ENCODE peak calls at places on chromosomes 4 and X, in eight cellular contexts. S is breast epithelium, B is uterus, W is Peyer's patch, P is hepatocyte, A is body of pancreas, Q is GM23338, Z is Caco-2. I is an unnamed sample. For H3K4me1 and H3K36me3, the result is how much of the 10 kb centered on the place peaks cover.

GRCh38 chr4:132527817-132528216 is 621.3 kb upstream of the PCDH10 start:
- DNase-seq in B (no peak), Q (no peak), S (no peak), W (no peak), P (no peak), A (no peak), Z (no peak), I (no peak)

GRCh38 chrX:44898411-44899221 is 25.6 kb downstream of the KDM6A start:
- DNase-seq in A (peak), B (no peak), W (no peak), P (no peak), Z (no peak), Q (no peak), S (no peak), I (no peak)

GRCh38 chr4:94304365-94304971 is 38.2 kb downstream of the HPGDS start:
- DNase-seq in P (peak), W (peak), Z (no peak), A (no peak), B (no peak), S (no peak), Q (peak), I (no peak)

GRCh38 chr4:110681381-110681780 is 58.5 kb upstream of the PITX2 start:
- DNase-seq in Z (no peak), A (no peak), S (no peak), Q (no peak), W (no peak), P (peak), B (no peak), I (no peak)

GRCh38 chr4:187396106-187396505 is 599.5 kb upstream of the ZFP42 start:
- DNase-seq in Z (no peak), B (no peak), S (no peak), Q (peak), P (no peak), A (no peak), W (no peak), I (no peak)

GRCh38 chr4:105059337-105059736 is 87.3 kb upstream of the TET2 start:
- DNase-seq in W (no peak), B (no peak), A (no peak), Q (no peak), S (no peak), Z (no peak), P (no peak), I (no peak)

GRCh38 chr4:26985836-26986235 is 125.2 kb downstream of the STIM2 start:
- DNase-seq in A (no peak), P (no peak), Z (no peak), W (peak), B (no peak), Q (no peak), S (no peak), I (no peak)

GRCh38 chr4:113504422-113504821 is 257.1 kb downstream of the CAMK2D start:
- DNase-seq in Z (no peak), A (no peak), W (no peak), S (no peak), P (no peak), Q (no peak), B (no peak), I (no peak)

GRCh38 chr4:163767993-163768392 is 273.5 kb downstream of the TMA16 start:
- DNase-seq in Q (no peak), P (no peak), B (no peak), A (no peak), Z (no peak), W (no peak), S (no peak), I (no peak)

GRCh38 chr4:4377683-4378082 is 9.2 kb upstream of the NSG1 start:
- DNase-seq in A (no peak), B (no peak), P (no peak), S (no peak), W (no peak), Z (no peak), Q (no peak), I (peak)

GRCh38 chrX:63350551-63350950 is 581 bp downstream of the SPIN4 start:
- DNase-seq in B (peak), Q (peak), P (peak), Z (peak), A (peak), W (peak), S (no peak), I (no peak)

GRCh38 chr4:20456416-20456815 is 204.7 kb downstream of the SLIT2 start:
- DNase-seq in Z (no peak), S (no peak), B (no peak), Q (peak), P (no peak), A (no peak), W (no peak), I (no peak)

GRCh38 chrX:34654939-34655338 is 2.1 kb downstream of the TMEM47 start:
- DNase-seq in B (no peak), W (no peak), A (no peak), Q (peak), P (no peak), S (no peak), Z (no peak), I (no peak)

GRCh38 chr4:149790172-149790907 is 25.3 kb downstream of the IQCM start:
- DNase-seq in A (no peak), W (no peak), S (no peak), Z (no peak), Q (no peak), P (no peak), B (no peak), I (no peak)

GRCh38 chr4:126705271-126705670 is 927.5 kb upstream of the INTU start:
- DNase-seq in Q (no peak), W (no peak), P (no peak), Z (no peak), B (no peak), A (no peak), S (no peak), I (no peak)

GRCh38 chr4:22688236-22688635 is 4.5 kb upstream of the GBA3 start:
- DNase-seq in Z (no peak), P (no peak), S (no peak), Q (no peak), W (no peak), B (no peak), A (no peak), I (no peak)

GRCh38 chr4:123250843-123251242 is 145.8 kb upstream of the SPRY1 start:
- DNase-seq in Q (no peak), Z (no peak), W (no peak), P (peak), A (peak), B (peak), S (no peak), I (peak)

GRCh38 chr4:176441594-176441993 is 121.8 kb downstream of the SPCS3 start:
- DNase-seq in B (no peak), Q (no peak), W (no peak), P (no peak), S (no peak), A (no peak), Z (no peak), I (no peak)

GRCh38 chr4:71541541-71541940 is 202.7 kb downstream of the SLC4A4 start:
- DNase-seq in A (no peak), Z (no peak), Q (no peak), S (no peak), W (no peak), P (no peak), B (no peak), I (no peak)

GRCh38 chrX:39308126-39308525 is 506.9 kb downstream of the MID1IP1 start:
- DNase-seq in W (no peak), S (no peak), Q (no peak), B (no peak), P (no peak), A (no peak), Z (no peak), I (no peak)

GRCh38 chrX:149060921-149061320 is 444.2 kb downstream of the IDS start:
- DNase-seq in Z (no peak), Q (no peak), B (no peak), W (no peak), P (no peak), A (no peak), S (no peak), I (no peak)

GRCh38 chr4:11954093-11954492 is 525.4 kb upstream of the HS3ST1 start:
- DNase-seq in A (no peak), S (no peak), W (peak), Q (peak), P (peak), Z (no peak), B (no peak), I (no peak)

GRCh38 chr4:83013931-83014330 is 3.3 kb upstream of the LIN54 start:
- DNase-seq in Z (no peak), S (no peak), B (no peak), W (no peak), P (no peak), Q (no peak), A (no peak), I (no peak)

GRCh38 chrX:120672389-120672788 is 42.5 kb upstream of the C1GALT1C1 start:
- DNase-seq in A (no peak), P (peak), W (no peak), Z (no peak), B (peak), S (no peak), Q (no peak), I (peak)

GRCh38 chrX:153921511-153922285 is 4.4 kb downstream of the ARHGAP4 start:
- DNase-seq in Z (no peak), W (no peak), S (no peak), Q (no peak), B (no peak), A (no peak), P (no peak), I (no peak)

GRCh38 chr4:39354178-39354503 is 12.0 kb downstream of the RFC1 start:
- DNase-seq in S (no peak), Z (no peak), A (no peak), P (peak), Q (no peak), W (no peak), B (no peak), I (no peak)

GRCh38 chr4:110867981-110868380 is 245.1 kb upstream of the PITX2 start:
- DNase-seq in A (no peak), P (no peak), S (no peak), Q (no peak), Z (no peak), W (no peak), B (no peak), I (no peak)

GRCh38 chrX:83759872-83760271 is 101.1 kb upstream of the CYLC1 start:
- DNase-seq in Z (no peak), W (no peak), Q (peak), P (peak), B (no peak), S (no peak), A (no peak), I (no peak)

GRCh38 chrX:31178064-31178768 is 106.4 kb upstream of the FTHL17 start:
- DNase-seq in P (no peak), Z (no peak), Q (no peak), W (no peak), S (no peak), A (no peak), B (no peak), I (no peak)

GRCh38 chr4:176492648-176493302 is 173.0 kb downstream of the SPCS3 start:
- DNase-seq in W (no peak), Q (no peak), S (no peak), P (no peak), B (no peak), A (no peak), Z (no peak), I (no peak)

GRCh38 chr4:122652379-122652778 is 31.5 kb upstream of the IL21 start:
- DNase-seq in Z (no peak), S (no peak), P (peak), Q (peak), A (peak), W (peak), B (peak), I (no peak)

GRCh38 chr4:13920901-13921300 is 293.4 kb upstream of the BOD1L1 start:
- DNase-seq in W (peak), Z (peak), P (peak), A (no peak), S (no peak), B (peak), Q (peak), I (no peak)

GRCh38 chr4:145881991-145882390 is 56.6 kb downstream of the ZNF827 start:
- DNase-seq in Q (no peak), A (peak), Z (no peak), W (peak), S (peak), B (no peak), P (peak), I (no peak)

GRCh38 chr4:56424697-56425514 is 10.5 kb downstream of the PPAT start:
- DNase-seq in S (no peak), Q (peak), B (peak), W (peak), P (peak), Z (no peak), A (peak), I (no peak)

GRCh38 chr4:8907596-8908205 is 36.1 kb upstream of the HMX1 start:
- DNase-seq in A (peak), W (peak), Q (no peak), S (peak), B (no peak), P (no peak), Z (peak), I (no peak)

GRCh38 chrX:135596495-135596894 is 76.0 kb downstream of the INTS6L start:
- DNase-seq in P (peak), Z (peak), W (peak), S (no peak), Q (peak), A (peak), B (no peak), I (peak)

GRCh38 chr4:8818063-8818881 is 53.4 kb downstream of the HMX1 start:
- DNase-seq in B (no peak), Z (peak), A (peak), S (peak), P (no peak), Q (no peak), W (peak), I (no peak)

DNA sequence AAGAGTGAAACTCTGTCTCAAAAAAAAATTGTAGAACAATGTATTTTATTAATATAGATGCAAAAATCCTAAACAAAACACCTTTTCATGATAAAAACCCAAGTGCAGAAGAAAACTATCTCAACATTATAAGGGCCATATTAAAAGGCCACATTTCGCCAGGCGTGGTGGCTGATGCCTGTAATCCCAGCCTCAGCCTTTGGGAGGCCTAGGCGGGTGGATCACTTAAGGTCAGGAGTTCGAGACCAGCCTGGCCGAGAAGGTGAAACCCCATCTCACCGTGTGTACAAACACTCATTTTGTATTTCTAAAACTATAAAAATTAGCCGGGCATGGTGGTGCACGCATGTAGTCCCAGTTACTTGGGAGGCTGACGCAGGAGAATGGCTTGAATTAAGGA is 9.9 kb upstream of the FAM193A start:
- DNase-seq in P (no peak), S (no peak), W (no peak), Q (peak), B (no peak), Z (no peak), A (no peak), I (no peak)
- TF ChIP-seq CTCF in P (no peak), S (no peak), W (no peak), Q (no peak), B (no peak), Z (no peak), A (no peak), I (no peak)

GRCh38 chr4:37430718-37431416 is 186.3 kb downstream of the NWD2 start:
- DNase-seq in A (no peak), W (no peak), S (no peak), P (no peak), Q (no peak), B (no peak), Z (no peak), I (no peak)

GRCh38 chr4:37425857-37426256 is 181.3 kb downstream of the NWD2 start:
- DNase-seq in S (no peak), Z (no peak), P (no peak), B (no peak), Q (no peak), W (no peak), A (no peak), I (no peak)

GRCh38 chr4:37431417-37431743 is 186.8 kb downstream of the NWD2 start:
- DNase-seq in P (peak), S (no peak), W (no peak), Q (no peak), Z (no peak), A (no peak), B (no peak), I (no peak)

GRCh38 chr4:37427193-37427592 is 182.7 kb downstream of the NWD2 start:
- DNase-seq in W (no peak), P (no peak), B (no peak), Z (no peak), S (no peak), A (no peak), Q (no peak), I (no peak)

DNA sequence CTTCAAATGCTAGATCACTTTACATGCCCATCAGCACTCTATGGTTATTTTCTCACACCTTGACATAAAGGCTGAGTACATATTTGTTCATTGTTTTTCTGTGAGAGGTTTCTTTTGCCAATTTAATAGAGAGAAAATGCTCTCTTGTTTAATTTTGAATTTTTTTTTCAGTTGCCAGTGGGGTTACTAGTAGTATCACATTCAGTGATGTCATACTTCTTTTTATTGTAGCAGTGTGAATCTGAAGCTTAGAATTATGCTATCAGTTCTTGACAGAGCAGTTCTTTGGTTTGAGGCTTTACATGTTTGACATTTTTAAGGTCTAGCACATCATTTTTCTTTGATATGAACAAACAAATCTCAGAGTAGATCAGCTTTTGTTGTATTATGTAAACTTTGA is 185.4 kb downstream of the NWD2 start:
- DNase-seq in A (no peak), Q (no peak), B (no peak), S (no peak), Z (no peak), P (no peak), W (no peak), I (no peak)
- H3K4me1 ChIP-seq in A (half or more), Q (under half), B (under half), S (under half), Z (under half), P (under half), W (under half), I (under half)

GRCh38 chr4:143199503-143199902 is 14.8 kb downstream of the USP38 start:
- DNase-seq in Z (no peak), S (no peak), W (no peak), B (no peak), P (no peak), Q (no peak), A (no peak), I (no peak)
- H3K36me3 ChIP-seq in Z (under half), S (under half), W (under half), B (under half), P (under half), Q (under half), A (under half), I (half or more)

DNA sequence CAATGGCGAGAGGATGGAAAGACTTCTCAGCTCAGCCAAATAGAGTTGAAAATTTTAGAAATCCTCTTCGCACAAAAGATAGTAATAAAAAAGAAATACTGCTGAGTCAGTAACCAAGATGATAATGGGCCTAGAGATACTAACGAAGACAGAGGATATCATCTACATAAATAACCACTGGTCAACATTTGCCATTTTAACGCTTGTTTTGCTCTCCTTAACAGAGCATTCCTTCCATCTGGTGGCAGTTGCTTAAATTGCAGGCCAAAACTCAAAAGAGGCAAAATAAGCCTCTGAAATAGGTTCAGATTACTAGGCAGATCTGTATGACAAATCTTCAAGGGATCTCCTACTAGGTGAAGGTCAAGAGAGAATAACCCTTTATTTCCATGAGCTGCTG is 51.7 kb upstream of the MCF2 start:
- DNase-seq in Q (peak), Z (no peak), A (no peak), B (no peak), P (peak), W (no peak), S (no peak), I (no peak)
- TF ChIP-seq CTCF in Q (peak), Z (peak), A (peak), B (peak), P (peak), W (no peak), S (no peak), I (peak)

GRCh38 chr4:140943887-140944515 is 187.8 kb upstream of the TBC1D9 start:
- DNase-seq in B (no peak), A (no peak), S (no peak), Q (no peak), P (no peak), Z (no peak), W (no peak), I (no peak)

GRCh38 chr4:140947507-140947906 is 185.8 kb downstream of the RNF150 start:
- DNase-seq in Q (no peak), S (peak), A (peak), P (no peak), W (no peak), B (no peak), Z (no peak), I (no peak)

GRCh38 chr4:140944539-140944938 is 188.4 kb upstream of the TBC1D9 start:
- DNase-seq in W (no peak), B (no peak), Z (no peak), A (no peak), P (no peak), Q (no peak), S (no peak), I (no peak)

GRCh38 chr4:140940589-140940988 is 184.4 kb upstream of the TBC1D9 start:
- DNase-seq in Z (no peak), B (no peak), A (no peak), W (no peak), S (no peak), Q (no peak), P (no peak), I (no peak)

DNA sequence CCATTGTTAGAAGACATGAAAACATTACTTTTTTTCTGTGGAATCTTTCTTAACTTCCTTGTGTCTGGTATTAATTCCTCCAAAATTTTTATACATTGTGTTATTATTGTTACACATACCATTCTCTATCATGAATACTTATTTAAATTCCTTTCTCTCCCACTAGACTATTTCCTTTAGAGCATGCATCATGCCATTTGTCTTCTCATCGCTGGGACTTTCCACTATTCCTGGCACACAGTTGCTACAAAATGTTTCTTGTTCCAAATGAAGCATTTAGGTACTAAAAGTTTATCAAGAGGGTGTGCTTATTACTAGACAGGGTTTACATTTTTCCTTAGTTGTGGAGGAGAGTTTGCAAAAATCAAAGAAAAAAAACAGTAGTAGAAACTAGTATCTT is 187.3 kb upstream of the TBC1D9 start:
- DNase-seq in A (no peak), S (no peak), Z (no peak), Q (no peak), P (no peak), B (no peak), W (no peak), I (no peak)
- H3K4me1 ChIP-seq in A (under half), S (under half), Z (under half), Q (under half), P (under half), B (under half), W (under half), I (under half)

GRCh38 chr4:1216869-1217294 is 32.0 kb downstream of the CTBP1 start:
- DNase-seq in B (no peak), A (no peak), Z (no peak), P (no peak), S (no peak), Q (no peak), W (peak), I (no peak)
- H3K36me3 ChIP-seq in B (under half), A (under half), Z (under half), P (under half), S (under half), Q (under half), W (under half), I (half or more)

GRCh38 chr4:37549003-37549402 is 137.2 kb downstream of the RELL1 start:
- DNase-seq in Q (no peak), P (no peak), W (no peak), Z (no peak), A (no peak), B (no peak), S (no peak), I (no peak)
- TF ChIP-seq CTCF in Q (no peak), P (no peak), W (no peak), Z (no peak), A (no peak), B (no peak), S (no peak), I (no peak)

GRCh38 chrX:71105638-71106037 is 902 bp downstream of the CXorf65 start:
- DNase-seq in Z (no peak), W (no peak), Q (no peak), S (no peak), A (no peak), P (no peak), B (no peak), I (no peak)
- H3K4me1 ChIP-seq in Z (under half), W (under half), Q (under half), S (under half), A (under half), P (under half), B (under half), I (under half)

I was measured in left ventricle myocardium inferior.